ENCODE peak calls at places on chromosomes 5 and 9, in nine cellular contexts. A, T, X, R, M, N, K, U and F are unnamed samples.

GRCh38 chr5:164345853-164346252 is 840.4 kb downstream of the MAT2B start:
- DNase-seq in M (no peak), A (no peak), R (no peak), T (no peak), K (no peak), U (no peak), X (no peak), N (no peak), F (no peak)

GRCh38 chr5:114857951-114858401 is 311.7 kb downstream of the TRIM36 start:
- DNase-seq in K (peak), A (no peak), N (no peak), X (no peak), U (no peak), R (peak), M (no peak), T (no peak), F (no peak)

GRCh38 chr9:76161103-76161502 is 233.1 kb downstream of the RFK start:
- DNase-seq in U (no peak), K (peak), X (no peak), N (no peak), A (no peak), T (no peak), M (no peak), R (no peak), F (no peak)

GRCh38 chr9:93636172-93636661 is 59.8 kb downstream of the PHF2 start:
- DNase-seq in X (no peak), U (no peak), K (no peak), N (no peak), T (no peak), A (no peak), R (no peak), M (no peak), F (no peak)

GRCh38 chr5:87347272-87347671 is 65.5 kb downstream of the CCNH start:
- DNase-seq in A (no peak), X (no peak), U (no peak), R (no peak), K (peak), T (no peak), N (peak), M (no peak), F (no peak)

GRCh38 chr9:132647355-132647754 is 22.4 kb downstream of the DDX31 start:
- DNase-seq in K (peak), M (no peak), A (no peak), X (no peak), U (no peak), N (peak), R (peak), T (peak), F (no peak)

GRCh38 chr5:107469064-107469463 is 201.7 kb downstream of the EFNA5 start:
- DNase-seq in N (no peak), U (no peak), T (no peak), M (no peak), R (no peak), K (no peak), X (no peak), A (no peak), F (no peak)

GRCh38 chr5:27944471-27944870 is 906.1 kb upstream of the CDH9 start:
- DNase-seq in R (no peak), M (no peak), N (no peak), X (no peak), U (no peak), K (peak), A (no peak), T (no peak), F (no peak)

GRCh38 chr5:100789641-100790160 is 113.4 kb downstream of the ST8SIA4 start:
- DNase-seq in N (no peak), T (no peak), K (no peak), U (no peak), M (no peak), A (no peak), R (no peak), X (no peak), F (no peak)

GRCh38 chr5:103532116-103532734 is 30.4 kb downstream of the NUDT12 start:
- DNase-seq in U (no peak), T (no peak), N (no peak), K (no peak), R (peak), A (no peak), M (no peak), X (peak), F (no peak)

GRCh38 chr9:78143281-78144007 is 92.4 kb upstream of the CEP78 start:
- DNase-seq in A (no peak), T (no peak), X (no peak), N (no peak), U (no peak), K (no peak), R (no peak), M (no peak), F (no peak)

GRCh38 chr9:78144008-78144381 is 91.9 kb upstream of the CEP78 start:
- DNase-seq in T (no peak), K (no peak), X (no peak), U (no peak), A (no peak), N (no peak), M (no peak), R (no peak), F (no peak)

GRCh38 chr9:78149738-78150291 is 86.1 kb upstream of the CEP78 start:
- DNase-seq in T (no peak), U (no peak), N (no peak), R (no peak), K (no peak), X (no peak), A (no peak), M (no peak), F (no peak)

GRCh38 chr9:78146241-78146640 is 89.6 kb upstream of the CEP78 start:
- DNase-seq in K (no peak), N (peak), T (no peak), U (no peak), A (no peak), M (no peak), X (no peak), R (no peak), F (no peak)

GRCh38 chr9:78144663-78145377 is 91.1 kb upstream of the CEP78 start:
- DNase-seq in X (no peak), T (no peak), A (no peak), R (no peak), U (no peak), N (no peak), K (no peak), M (no peak), F (no peak)
- TF ChIP-seq CTCF in X (no peak), T (no peak), A (no peak), R (no peak), U (no peak), N (no peak), K (no peak), M (no peak), F (no peak)

DNA sequence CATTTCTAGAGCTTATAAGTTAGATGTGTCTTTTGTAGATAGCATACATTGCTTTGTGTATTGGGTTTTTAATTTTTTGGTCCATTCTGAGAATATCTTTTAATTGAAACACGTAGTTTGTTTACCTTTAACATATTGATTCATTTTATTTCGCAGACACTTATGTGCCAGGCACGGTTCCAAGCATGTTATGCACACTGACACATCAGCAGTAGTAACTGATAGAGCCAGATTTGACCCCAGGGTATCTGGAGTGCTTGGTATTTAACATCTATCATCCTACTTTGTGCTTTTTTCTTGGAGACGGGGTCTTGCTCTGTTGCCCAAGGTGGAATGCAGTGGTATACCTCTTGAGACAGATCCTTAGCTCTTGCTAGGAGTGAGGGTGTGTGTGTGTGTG is 71.9 kb downstream of the USP20 start:
- DNase-seq in N (no peak), M (no peak), K (no peak), U (no peak), R (peak), X (peak), T (no peak), A (no peak), F (no peak)
- TF ChIP-seq CTCF in N (no peak), M (no peak), K (no peak), U (no peak), R (no peak), X (no peak), T (no peak), A (no peak), F (no peak)

DNA sequence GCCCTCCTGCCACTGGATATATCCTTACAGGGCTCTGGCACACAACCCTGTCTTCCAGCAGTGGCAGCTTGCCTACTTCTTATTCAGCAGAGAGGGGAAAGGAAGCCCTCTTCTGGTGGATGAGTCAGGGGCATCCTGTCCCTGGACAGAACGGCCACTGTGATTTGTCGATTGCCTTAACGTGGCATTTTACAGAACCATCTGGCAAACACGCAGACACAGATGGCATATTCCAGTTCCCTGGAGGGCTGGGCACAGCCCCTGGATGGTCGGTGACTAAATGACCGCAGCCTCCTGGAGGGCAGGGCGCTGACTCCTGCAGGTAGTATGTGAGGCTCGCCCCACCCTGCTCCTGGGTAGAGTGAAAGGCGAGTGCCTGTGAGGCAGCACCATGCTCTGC is 62.1 kb downstream of the DCP2 start:
- DNase-seq in R (peak), T (no peak), X (peak), N (no peak), A (no peak), K (peak), U (no peak), M (no peak), F (no peak)
- TF ChIP-seq CTCF in R (no peak), T (no peak), X (no peak), N (peak), A (no peak), K (peak), U (no peak), M (no peak), F (no peak)

DNA sequence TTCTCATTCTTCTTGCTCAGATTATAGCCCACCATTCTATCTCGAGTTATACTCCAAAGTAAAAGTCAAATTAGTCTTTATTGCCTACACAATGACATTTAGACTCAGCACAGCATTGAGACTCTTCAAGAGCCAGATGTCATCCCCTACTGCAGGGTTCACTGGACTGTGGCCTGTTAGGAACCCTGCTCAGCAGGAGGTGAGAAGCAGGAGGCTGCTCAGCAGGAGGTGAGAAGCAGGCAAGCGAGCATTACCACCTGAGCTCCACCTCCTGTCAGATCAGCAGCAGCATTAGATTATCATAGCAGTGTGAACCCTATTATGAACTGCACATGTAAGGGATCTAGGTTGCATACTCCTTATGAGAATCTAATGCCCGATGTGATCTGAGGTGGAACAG is 12.7 kb upstream of the LIFR start:
- DNase-seq in M (no peak), T (no peak), R (no peak), N (no peak), A (no peak), U (no peak), X (no peak), K (no peak), F (no peak)
- TF ChIP-seq CTCF in M (no peak), T (no peak), R (no peak), N (no peak), A (no peak), U (no peak), X (no peak), K (no peak), F (no peak)

DNA sequence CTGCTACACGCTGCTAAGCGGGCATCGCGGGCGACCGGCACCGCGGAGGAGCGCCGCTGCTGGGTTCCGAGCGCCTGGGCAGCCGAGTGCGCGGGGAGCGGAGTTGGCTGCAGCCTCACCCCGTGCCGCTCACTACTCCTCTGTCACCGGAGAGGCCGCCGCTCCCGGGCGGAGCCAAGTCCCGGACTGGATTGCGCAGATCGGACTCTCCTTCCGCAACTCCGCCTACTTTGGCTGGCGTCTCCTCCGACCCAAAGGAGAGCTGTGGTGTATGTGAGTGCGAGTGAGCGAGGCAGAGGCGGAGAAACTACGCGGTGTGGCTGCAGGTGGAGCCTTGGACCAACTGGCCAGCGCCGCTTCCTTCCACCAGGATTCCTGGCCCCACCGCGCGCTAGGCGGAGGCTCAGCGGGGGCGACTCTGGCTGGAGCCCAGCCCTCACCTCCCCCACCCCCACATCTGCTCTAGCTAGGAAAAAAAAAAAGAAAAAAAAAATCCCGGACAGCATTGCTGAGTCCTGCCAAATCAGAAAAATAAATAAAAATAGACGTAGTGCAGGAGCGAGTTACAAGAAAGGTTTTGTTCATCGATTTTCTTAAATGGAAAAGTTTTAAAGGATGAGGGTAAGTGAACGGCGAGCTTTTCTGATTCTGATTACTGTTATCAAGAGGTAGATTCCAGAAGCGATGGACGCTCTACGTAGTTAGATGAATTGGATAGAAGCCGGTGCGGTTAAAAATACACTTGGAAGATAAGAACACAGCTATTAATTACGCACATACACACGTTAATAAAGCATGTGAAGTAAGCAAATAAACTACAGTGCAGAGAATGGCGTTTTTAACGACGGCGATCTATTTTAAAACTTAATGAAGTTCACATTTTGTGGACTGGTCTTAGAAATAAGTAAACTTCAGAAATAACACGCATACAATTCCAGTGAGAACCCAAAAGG is at the start of gene SEMA6A:
- DNase-seq in M (peak), T (peak), X (peak), N (peak), U (peak), A (peak), K (peak), R (peak), F (peak)
- TF ChIP-seq CTCF in M (no peak), T (no peak), X (peak), N (no peak), U (no peak), A (no peak), K (no peak), R (peak), F (no peak)

GRCh38 chr9:35380619-35381018 is 109.3 kb upstream of the RUSC2 start:
- DNase-seq in T (no peak), X (no peak), R (no peak), A (no peak), N (no peak), K (no peak), M (no peak), U (no peak), F (no peak)

GRCh38 chr9:35380016-35380415 is 109.9 kb upstream of the RUSC2 start:
- DNase-seq in K (no peak), T (no peak), R (no peak), U (no peak), M (no peak), A (no peak), N (no peak), X (no peak), F (no peak)

DNA sequence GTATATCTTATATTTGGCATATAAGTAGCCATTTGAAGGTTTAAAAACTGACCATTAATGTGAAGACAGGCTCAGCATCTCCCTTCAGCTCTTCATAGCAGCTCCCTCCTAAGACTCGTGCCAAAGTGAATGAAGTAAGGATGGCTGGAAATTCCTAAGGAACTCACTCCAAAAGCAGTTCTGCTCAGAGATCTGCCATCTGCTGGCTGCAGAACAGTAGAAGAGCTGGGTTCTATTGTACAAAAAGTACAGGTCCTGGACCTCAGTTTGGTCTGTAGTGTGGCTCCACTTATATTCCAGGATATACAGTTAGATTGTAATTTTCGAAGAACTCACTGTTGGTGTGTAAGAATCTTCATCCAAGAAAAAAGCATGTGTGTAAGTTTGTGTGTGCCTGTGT is 104.9 kb upstream of the RUSC2 start:
- DNase-seq in T (no peak), A (no peak), U (no peak), R (peak), N (peak), K (peak), M (no peak), X (peak), F (no peak)
- TF ChIP-seq CTCF in T (peak), A (peak), U (no peak), R (no peak), N (peak), K (peak), M (no peak), X (peak), F (no peak)